ENCODE peak calls at places on chromosomes 6 and 20, in ten cellular contexts. One of them, this sample, is unnamed.

GRCh38 chr6:72414648-72415047 is 207.2 kb upstream of the KCNQ5 start:
- DNase-seq in CD4-positive, alpha-beta T cell: no peak
- DNase-seq in transverse colon: no peak
- DNase-seq in WTC11: no peak
- DNase-seq in GM06990: no peak
- DNase-seq in activated B cell treated with CpG ODN at 0.5 μM for 24 hours: no peak
- DNase-seq in endodermal cell: no peak
- DNase-seq in GM12864: no peak
- DNase-seq in AG09319: no peak
- DNase-seq in left ventricle myocardium inferior: no peak
- DNase-seq in this sample: no peak

GRCh38 chr6:28811873-28812272 is 111.9 kb downstream of the TRIM27 start:
- DNase-seq in left ventricle myocardium inferior: no peak
- DNase-seq in GM12864: no peak
- DNase-seq in CD4-positive, alpha-beta T cell: no peak
- DNase-seq in transverse colon: no peak
- DNase-seq in WTC11: no peak
- DNase-seq in GM06990: no peak
- DNase-seq in endodermal cell: peak; percentile 73
- DNase-seq in AG09319: no peak
- DNase-seq in activated B cell treated with CpG ODN at 0.5 μM for 24 hours: no peak
- DNase-seq in this sample: no peak

GRCh38 chr6:82251942-82252341 is 4.4 kb upstream of the IBTK start:
- DNase-seq in GM06990: no peak
- DNase-seq in transverse colon: no peak
- DNase-seq in AG09319: no peak
- DNase-seq in activated B cell treated with CpG ODN at 0.5 μM for 24 hours: no peak
- DNase-seq in CD4-positive, alpha-beta T cell: no peak
- DNase-seq in GM12864: no peak
- DNase-seq in endodermal cell: no peak
- DNase-seq in WTC11: no peak
- DNase-seq in left ventricle myocardium inferior: no peak
- DNase-seq in this sample: no peak

GRCh38 chr6:160078883-160079685 is 42.5 kb upstream of the SLC22A1 start:
- DNase-seq in left ventricle myocardium inferior: no peak
- DNase-seq in activated B cell treated with CpG ODN at 0.5 μM for 24 hours: no peak
- DNase-seq in transverse colon: no peak
- DNase-seq in CD4-positive, alpha-beta T cell: no peak
- DNase-seq in AG09319: no peak
- DNase-seq in endodermal cell: no peak
- DNase-seq in GM12864: no peak
- DNase-seq in GM06990: no peak
- DNase-seq in WTC11: no peak
- DNase-seq in this sample: no peak

GRCh38 chr20:17960927-17961599 is 7.5 kb downstream of the SNX5 start:
- DNase-seq in endodermal cell: no peak
- DNase-seq in GM06990: no peak
- DNase-seq in CD4-positive, alpha-beta T cell: no peak
- DNase-seq in WTC11: no peak
- DNase-seq in GM12864: no peak
- DNase-seq in activated B cell treated with CpG ODN at 0.5 μM for 24 hours: no peak
- DNase-seq in AG09319: no peak
- DNase-seq in transverse colon: peak; percentile 33
- DNase-seq in left ventricle myocardium inferior: peak; percentile 67
- DNase-seq in this sample: no peak

GRCh38 chr6:119077643-119078448 is 618 bp downstream of the FAM184A start:
- DNase-seq in AG09319: no peak
- DNase-seq in transverse colon: peak; percentile 38
- DNase-seq in endodermal cell: peak; percentile 85
- DNase-seq in GM12864: no peak
- DNase-seq in GM06990: peak; percentile 26
- DNase-seq in activated B cell treated with CpG ODN at 0.5 μM for 24 hours: peak; percentile 27
- DNase-seq in left ventricle myocardium inferior: no peak
- DNase-seq in CD4-positive, alpha-beta T cell: peak; percentile 50
- DNase-seq in WTC11: peak; percentile 73
- DNase-seq in this sample: peak; percentile 7

GRCh38 chr6:39421383-39422225 is 99.1 kb upstream of the KCNK16 start:
- DNase-seq in transverse colon: no peak
- DNase-seq in endodermal cell: no peak
- DNase-seq in left ventricle myocardium inferior: no peak
- DNase-seq in activated B cell treated with CpG ODN at 0.5 μM for 24 hours: no peak
- DNase-seq in GM12864: no peak
- DNase-seq in GM06990: no peak
- DNase-seq in AG09319: no peak
- DNase-seq in CD4-positive, alpha-beta T cell: no peak
- DNase-seq in WTC11: no peak
- DNase-seq in this sample: no peak

GRCh38 chr6:138105880-138106664 is 1.1 kb downstream of the PERP start:
- DNase-seq in activated B cell treated with CpG ODN at 0.5 μM for 24 hours: no peak
- DNase-seq in WTC11: peak; percentile 40
- DNase-seq in transverse colon: peak; percentile 14
- DNase-seq in CD4-positive, alpha-beta T cell: no peak
- DNase-seq in endodermal cell: peak; percentile 91
- DNase-seq in AG09319: no peak
- DNase-seq in GM12864: no peak
- DNase-seq in left ventricle myocardium inferior: no peak
- DNase-seq in GM06990: no peak
- DNase-seq in this sample: no peak

GRCh38 chr6:122947355-122947754 is 48.7 kb upstream of the CLVS2 start:
- DNase-seq in left ventricle myocardium inferior: no peak
- DNase-seq in WTC11: peak; percentile 32
- DNase-seq in endodermal cell: peak; percentile 78
- DNase-seq in AG09319: no peak
- DNase-seq in GM12864: no peak
- DNase-seq in CD4-positive, alpha-beta T cell: no peak
- DNase-seq in GM06990: no peak
- DNase-seq in activated B cell treated with CpG ODN at 0.5 μM for 24 hours: no peak
- DNase-seq in transverse colon: no peak
- DNase-seq in this sample: peak; percentile 23

GRCh38 chr6:47307362-47308222 is 2.1 kb downstream of the TNFRSF21 start:
- DNase-seq in GM12864: no peak
- DNase-seq in left ventricle myocardium inferior: no peak
- DNase-seq in activated B cell treated with CpG ODN at 0.5 μM for 24 hours: no peak
- DNase-seq in transverse colon: no peak
- DNase-seq in endodermal cell: no peak
- DNase-seq in CD4-positive, alpha-beta T cell: no peak
- DNase-seq in AG09319: no peak
- DNase-seq in GM06990: no peak
- DNase-seq in WTC11: no peak
- DNase-seq in this sample: no peak

GRCh38 chr6:47308674-47309325 is 905 bp downstream of the TNFRSF21 start:
- DNase-seq in endodermal cell: peak; percentile 72
- DNase-seq in CD4-positive, alpha-beta T cell: no peak
- DNase-seq in AG09319: no peak
- DNase-seq in GM06990: peak; percentile 37
- DNase-seq in WTC11: peak; percentile 47
- DNase-seq in activated B cell treated with CpG ODN at 0.5 μM for 24 hours: no peak
- DNase-seq in transverse colon: peak; percentile 22
- DNase-seq in GM12864: no peak
- DNase-seq in left ventricle myocardium inferior: peak; percentile 32
- DNase-seq in this sample: peak; percentile 18

GRCh38 chr6:47308223-47308567 is 1.5 kb downstream of the TNFRSF21 start:
- DNase-seq in left ventricle myocardium inferior: no peak
- DNase-seq in endodermal cell: peak; percentile 45
- DNase-seq in GM12864: no peak
- DNase-seq in GM06990: no peak
- DNase-seq in activated B cell treated with CpG ODN at 0.5 μM for 24 hours: no peak
- DNase-seq in AG09319: no peak
- DNase-seq in WTC11: no peak
- DNase-seq in CD4-positive, alpha-beta T cell: no peak
- DNase-seq in transverse colon: no peak
- DNase-seq in this sample: no peak

GRCh38 chr6:47309326-47310130 is at the start of gene TNFRSF21:
- DNase-seq in GM06990: peak; percentile 85
- DNase-seq in WTC11: peak; percentile 93
- DNase-seq in activated B cell treated with CpG ODN at 0.5 μM for 24 hours: peak; percentile 67
- DNase-seq in CD4-positive, alpha-beta T cell: peak; percentile 54
- DNase-seq in AG09319: peak; percentile 67
- DNase-seq in endodermal cell: peak; percentile 98
- DNase-seq in left ventricle myocardium inferior: peak; percentile 91
- DNase-seq in GM12864: peak; percentile 36
- DNase-seq in transverse colon: peak; percentile 95
- DNase-seq in this sample: peak; percentile 89

GRCh38 chr6:47310131-47310480 is 401 bp upstream of the TNFRSF21 start:
- DNase-seq in GM06990: no peak
- DNase-seq in CD4-positive, alpha-beta T cell: no peak
- DNase-seq in WTC11: no peak
- DNase-seq in endodermal cell: no peak
- DNase-seq in left ventricle myocardium inferior: no peak
- DNase-seq in GM12864: no peak
- DNase-seq in AG09319: no peak
- DNase-seq in transverse colon: no peak
- DNase-seq in activated B cell treated with CpG ODN at 0.5 μM for 24 hours: no peak
- DNase-seq in this sample: no peak
- TF ChIP-seq CTCF in GM06990: no peak
- TF ChIP-seq CTCF in CD4-positive, alpha-beta T cell: no peak
- TF ChIP-seq CTCF in WTC11: no peak
- TF ChIP-seq CTCF in endodermal cell: no peak
- TF ChIP-seq CTCF in left ventricle myocardium inferior: peak; percentile 24
- TF ChIP-seq CTCF in GM12864: no peak
- TF ChIP-seq CTCF in AG09319: no peak
- TF ChIP-seq CTCF in transverse colon: no peak
- TF ChIP-seq CTCF in activated B cell treated with CpG ODN at 0.5 μM for 24 hours: no peak
- TF ChIP-seq CTCF in this sample: no peak

GRCh38 chr6:2534406-2535139 is 216.1 kb downstream of the MYLK4 start:
- DNase-seq in activated B cell treated with CpG ODN at 0.5 μM for 24 hours: no peak
- DNase-seq in AG09319: no peak
- DNase-seq in GM06990: no peak
- DNase-seq in transverse colon: no peak
- DNase-seq in left ventricle myocardium inferior: no peak
- DNase-seq in WTC11: no peak
- DNase-seq in GM12864: no peak
- DNase-seq in CD4-positive, alpha-beta T cell: no peak
- DNase-seq in endodermal cell: no peak
- DNase-seq in this sample: no peak

GRCh38 chr6:2535492-2535891 is 215.2 kb downstream of the MYLK4 start:
- DNase-seq in transverse colon: no peak
- DNase-seq in activated B cell treated with CpG ODN at 0.5 μM for 24 hours: no peak
- DNase-seq in endodermal cell: no peak
- DNase-seq in GM06990: no peak
- DNase-seq in left ventricle myocardium inferior: no peak
- DNase-seq in AG09319: no peak
- DNase-seq in WTC11: no peak
- DNase-seq in GM12864: no peak
- DNase-seq in CD4-positive, alpha-beta T cell: no peak
- DNase-seq in this sample: no peak

GRCh38 chr6:2531426-2532208 is 219.1 kb downstream of the MYLK4 start:
- DNase-seq in GM06990: no peak
- DNase-seq in activated B cell treated with CpG ODN at 0.5 μM for 24 hours: no peak
- DNase-seq in endodermal cell: no peak
- DNase-seq in AG09319: peak; percentile 45
- DNase-seq in left ventricle myocardium inferior: no peak
- DNase-seq in transverse colon: no peak
- DNase-seq in GM12864: no peak
- DNase-seq in CD4-positive, alpha-beta T cell: no peak
- DNase-seq in WTC11: no peak
- DNase-seq in this sample: no peak

GRCh38 chr6:2542101-2542857 is 208.4 kb downstream of the MYLK4 start:
- DNase-seq in transverse colon: no peak
- DNase-seq in endodermal cell: no peak
- DNase-seq in CD4-positive, alpha-beta T cell: no peak
- DNase-seq in left ventricle myocardium inferior: no peak
- DNase-seq in AG09319: no peak
- DNase-seq in GM06990: peak; percentile 3
- DNase-seq in GM12864: no peak
- DNase-seq in WTC11: no peak
- DNase-seq in activated B cell treated with CpG ODN at 0.5 μM for 24 hours: no peak
- DNase-seq in this sample: no peak

GRCh38 chr6:2536451-2536850 is 214.3 kb downstream of the MYLK4 start:
- DNase-seq in GM12864: no peak
- DNase-seq in AG09319: no peak
- DNase-seq in CD4-positive, alpha-beta T cell: no peak
- DNase-seq in left ventricle myocardium inferior: no peak
- DNase-seq in endodermal cell: no peak
- DNase-seq in WTC11: no peak
- DNase-seq in transverse colon: no peak
- DNase-seq in activated B cell treated with CpG ODN at 0.5 μM for 24 hours: no peak
- DNase-seq in GM06990: no peak
- DNase-seq in this sample: no peak
- TF ChIP-seq CTCF in GM12864: no peak
- TF ChIP-seq CTCF in AG09319: no peak
- TF ChIP-seq CTCF in CD4-positive, alpha-beta T cell: no peak
- TF ChIP-seq CTCF in left ventricle myocardium inferior: no peak
- TF ChIP-seq CTCF in endodermal cell: no peak
- TF ChIP-seq CTCF in WTC11: no peak
- TF ChIP-seq CTCF in transverse colon: no peak
- TF ChIP-seq CTCF in activated B cell treated with CpG ODN at 0.5 μM for 24 hours: no peak
- TF ChIP-seq CTCF in GM06990: no peak
- TF ChIP-seq CTCF in this sample: no peak

GRCh38 chr6:10258341-10258740 is 156.5 kb downstream of the TFAP2A start:
- DNase-seq in AG09319: no peak
- DNase-seq in CD4-positive, alpha-beta T cell: no peak
- DNase-seq in GM12864: no peak
- DNase-seq in activated B cell treated with CpG ODN at 0.5 μM for 24 hours: no peak
- DNase-seq in left ventricle myocardium inferior: no peak
- DNase-seq in endodermal cell: no peak
- DNase-seq in WTC11: no peak
- DNase-seq in transverse colon: no peak
- DNase-seq in GM06990: no peak
- DNase-seq in this sample: no peak

GRCh38 chr6:10259676-10260075 is 155.2 kb downstream of the TFAP2A start:
- DNase-seq in endodermal cell: no peak
- DNase-seq in CD4-positive, alpha-beta T cell: no peak
- DNase-seq in AG09319: no peak
- DNase-seq in GM06990: no peak
- DNase-seq in activated B cell treated with CpG ODN at 0.5 μM for 24 hours: no peak
- DNase-seq in left ventricle myocardium inferior: no peak
- DNase-seq in WTC11: no peak
- DNase-seq in transverse colon: no peak
- DNase-seq in GM12864: no peak
- DNase-seq in this sample: no peak

GRCh38 chr6:10250655-10251220 is 164.1 kb downstream of the TFAP2A start:
- DNase-seq in AG09319: no peak
- DNase-seq in CD4-positive, alpha-beta T cell: no peak
- DNase-seq in GM12864: no peak
- DNase-seq in WTC11: no peak
- DNase-seq in left ventricle myocardium inferior: no peak
- DNase-seq in GM06990: no peak
- DNase-seq in transverse colon: no peak
- DNase-seq in endodermal cell: peak; percentile 56
- DNase-seq in activated B cell treated with CpG ODN at 0.5 μM for 24 hours: no peak
- DNase-seq in this sample: no peak

GRCh38 chr6:10256113-10256690 is 158.7 kb downstream of the TFAP2A start:
- DNase-seq in transverse colon: no peak
- DNase-seq in GM12864: no peak
- DNase-seq in left ventricle myocardium inferior: no peak
- DNase-seq in endodermal cell: peak; percentile 61
- DNase-seq in activated B cell treated with CpG ODN at 0.5 μM for 24 hours: no peak
- DNase-seq in CD4-positive, alpha-beta T cell: no peak
- DNase-seq in WTC11: no peak
- DNase-seq in AG09319: no peak
- DNase-seq in GM06990: no peak
- DNase-seq in this sample: no peak
- TF ChIP-seq CTCF in transverse colon: peak; percentile 31
- TF ChIP-seq CTCF in GM12864: peak; percentile 58
- TF ChIP-seq CTCF in left ventricle myocardium inferior: peak; percentile 20
- TF ChIP-seq CTCF in endodermal cell: peak; percentile 83
- TF ChIP-seq CTCF in activated B cell treated with CpG ODN at 0.5 μM for 24 hours: no peak
- TF ChIP-seq CTCF in CD4-positive, alpha-beta T cell: no peak
- TF ChIP-seq CTCF in WTC11: peak; percentile 70
- TF ChIP-seq CTCF in AG09319: peak; percentile 48
- TF ChIP-seq CTCF in GM06990: peak; percentile 59
- TF ChIP-seq CTCF in this sample: peak; percentile 63

GRCh38 chr6:170269873-170270541 is 20.9 kb downstream of the DLL1 start:
- DNase-seq in activated B cell treated with CpG ODN at 0.5 μM for 24 hours: no peak
- DNase-seq in AG09319: no peak
- DNase-seq in GM12864: no peak
- DNase-seq in CD4-positive, alpha-beta T cell: no peak
- DNase-seq in GM06990: no peak
- DNase-seq in WTC11: no peak
- DNase-seq in endodermal cell: no peak
- DNase-seq in transverse colon: no peak
- DNase-seq in left ventricle myocardium inferior: no peak
- DNase-seq in this sample: no peak
- TF ChIP-seq CTCF in activated B cell treated with CpG ODN at 0.5 μM for 24 hours: no peak
- TF ChIP-seq CTCF in AG09319: no peak
- TF ChIP-seq CTCF in GM12864: no peak
- TF ChIP-seq CTCF in CD4-positive, alpha-beta T cell: no peak
- TF ChIP-seq CTCF in GM06990: no peak
- TF ChIP-seq CTCF in WTC11: no peak
- TF ChIP-seq CTCF in endodermal cell: no peak
- TF ChIP-seq CTCF in transverse colon: no peak
- TF ChIP-seq CTCF in left ventricle myocardium inferior: no peak
- TF ChIP-seq CTCF in this sample: no peak

This sample was measured in neural crest cell.